ENCODE peak calls at places on chromosome 21, in seven cellular contexts. D is heart left ventricle; L is right atrium auricular region; G is psoas muscle; V is CD8-positive, alpha-beta memory T cell; T is left lung; U is HCT116. F is an unnamed sample. For H3K4me1, the result is how much of the 10 kb centered on the place peaks cover.

GRCh38 chr21:31416465-31416864 is 72.4 kb upstream of the TIAM1 start:
- DNase-seq in G (no peak), V (no peak), D (no peak), L (no peak), T (no peak), U (no peak), F (no peak)

GRCh38 chr21:36699026-36699545 is at the start of gene SIM2:
- DNase-seq in U (peak), V (no peak), L (no peak), D (no peak), G (no peak), T (peak), F (peak)

GRCh38 chr21:36422279-36423098 is 37.3 kb downstream of the CHAF1B start:
- DNase-seq in V (no peak), U (peak), T (no peak), L (peak), D (no peak), G (peak), F (no peak)

GRCh38 chr21:31326478-31327247 is 17.4 kb downstream of the TIAM1 start:
- DNase-seq in D (no peak), G (no peak), T (no peak), L (no peak), U (no peak), V (no peak), F (no peak)

GRCh38 chr21:25421327-25422028 is 185.8 kb downstream of the MRPL39 start:
- DNase-seq in V (peak), L (no peak), U (no peak), T (no peak), D (no peak), G (no peak), F (no peak)

GRCh38 chr21:42285569-42286245 is 29.5 kb downstream of the TFF3 start:
- DNase-seq in D (no peak), L (no peak), U (no peak), V (no peak), G (no peak), T (no peak), F (no peak)

GRCh38 chr21:36471254-36471723 is 8.6 kb downstream of the CLDN14 start:
- DNase-seq in G (no peak), D (no peak), T (no peak), U (no peak), V (no peak), L (no peak), F (no peak)

GRCh38 chr21:36200089-36200561 is 43.5 kb downstream of the DOP1B start:
- DNase-seq in U (no peak), L (no peak), D (no peak), T (peak), G (peak), V (no peak), F (peak)

GRCh38 chr21:23639726-23640125 is 1967.6 kb downstream of the MRPL39 start:
- DNase-seq in L (no peak), D (no peak), U (no peak), T (no peak), V (no peak), G (no peak), F (no peak)

GRCh38 chr21:42983102-42983501 is 8.7 kb downstream of the PKNOX1 start:
- DNase-seq in V (no peak), U (no peak), L (no peak), T (no peak), D (no peak), G (no peak), F (no peak)

GRCh38 chr21:37367301-37367757 is 756 bp downstream of the DYRK1A start:
- DNase-seq in U (no peak), V (no peak), L (no peak), D (peak), G (peak), T (peak), F (no peak)

GRCh38 chr21:16533692-16534407 is 804.1 kb downstream of the USP25 start:
- DNase-seq in U (no peak), T (no peak), D (no peak), G (no peak), L (no peak), V (no peak), F (peak)

GRCh38 chr21:37937668-37938067 is 21.4 kb upstream of the KCNJ6 start:
- DNase-seq in V (no peak), G (no peak), U (no peak), L (no peak), T (no peak), D (no peak), F (no peak)

GRCh38 chr21:42199488-42200463 is 19.2 kb upstream of the ABCG1 start:
- DNase-seq in G (no peak), V (peak), L (no peak), U (no peak), T (no peak), D (no peak), F (no peak)

GRCh38 chr21:16082038-16082816 is 352.4 kb downstream of the USP25 start:
- DNase-seq in G (no peak), D (no peak), T (no peak), U (no peak), L (no peak), V (no peak), F (no peak)

GRCh38 chr21:30502041-30502440 is at the start of gene KRTAP19-5:
- DNase-seq in G (no peak), U (no peak), T (no peak), D (no peak), V (no peak), L (no peak), F (no peak)

GRCh38 chr21:28090546-28090945 is 902.1 kb downstream of the LTN1 start:
- DNase-seq in U (no peak), L (no peak), T (no peak), G (no peak), D (no peak), V (no peak), F (no peak)

GRCh38 chr21:26653431-26653830 is 80.3 kb upstream of the CYYR1 start:
- DNase-seq in D (no peak), T (no peak), U (no peak), G (no peak), V (no peak), L (no peak), F (no peak)

GRCh38 chr21:28212056-28212455 is 780.6 kb downstream of the LTN1 start:
- DNase-seq in V (no peak), T (no peak), U (no peak), L (no peak), G (no peak), D (no peak), F (peak)

GRCh38 chr21:25750085-25750484 is 15.3 kb downstream of the GABPA start:
- DNase-seq in T (no peak), G (no peak), L (no peak), D (no peak), V (no peak), U (no peak), F (no peak)

GRCh38 chr21:15050588-15051377 is 14.0 kb downstream of the NRIP1 start:
- DNase-seq in D (no peak), T (no peak), U (no peak), L (no peak), V (no peak), G (no peak), F (no peak)

GRCh38 chr21:14056771-14057191 is 154.0 kb downstream of the LIPI start:
- DNase-seq in D (peak), T (peak), L (no peak), U (no peak), G (peak), V (no peak), F (no peak)

GRCh38 chr21:42568834-42569731 is 55.4 kb downstream of the SLC37A1 start:
- DNase-seq in L (no peak), V (peak), G (peak), T (peak), D (peak), U (no peak), F (no peak)

GRCh38 chr21:28579986-28580550 is 412.6 kb downstream of the LTN1 start:
- DNase-seq in V (no peak), D (no peak), T (no peak), G (no peak), U (no peak), L (no peak), F (no peak)

GRCh38 chr21:15706686-15707085 is 23.1 kb upstream of the USP25 start:
- DNase-seq in L (no peak), D (no peak), G (no peak), V (no peak), T (no peak), U (peak), F (no peak)

GRCh38 chr21:31181089-31181757 is 142.9 kb upstream of the KRTAP19-8 start:
- DNase-seq in V (no peak), U (no peak), L (no peak), G (no peak), T (no peak), D (no peak), F (no peak)

GRCh38 chr21:42347601-42348327 is 3.0 kb downstream of the TFF2 start:
- DNase-seq in G (no peak), D (no peak), U (no peak), V (no peak), L (no peak), T (no peak), F (no peak)

GRCh38 chr21:43312751-43313169 is 114.2 kb downstream of the SIK1 start:
- DNase-seq in D (peak), V (no peak), U (no peak), G (no peak), L (no peak), T (peak), F (no peak)

GRCh38 chr21:25487046-25487594 is 120.2 kb downstream of the MRPL39 start:
- DNase-seq in D (no peak), V (no peak), T (no peak), G (no peak), U (no peak), L (no peak), F (no peak)

GRCh38 chr21:29504751-29505321 is 206.1 kb downstream of the BACH1 start:
- DNase-seq in V (no peak), G (no peak), L (no peak), D (no peak), T (no peak), U (no peak), F (no peak)

GRCh38 chr21:17784604-17785402 is 34.4 kb downstream of the C21orf91 start:
- DNase-seq in U (no peak), L (no peak), V (no peak), D (no peak), T (no peak), G (no peak), F (no peak)

GRCh38 chr21:37446552-37446951 is 80.0 kb downstream of the DYRK1A start:
- DNase-seq in D (no peak), L (no peak), U (no peak), V (no peak), T (no peak), G (no peak), F (no peak)

GRCh38 chr21:44931501-44932365 is 8.1 kb upstream of the SLX9 start:
- DNase-seq in T (peak), D (peak), U (no peak), L (no peak), G (peak), V (no peak), F (no peak)
- H3K4me3 ChIP-seq in T (peak), D (peak), U (no peak), L (peak), G (peak), V (peak), F (peak)

DNA sequence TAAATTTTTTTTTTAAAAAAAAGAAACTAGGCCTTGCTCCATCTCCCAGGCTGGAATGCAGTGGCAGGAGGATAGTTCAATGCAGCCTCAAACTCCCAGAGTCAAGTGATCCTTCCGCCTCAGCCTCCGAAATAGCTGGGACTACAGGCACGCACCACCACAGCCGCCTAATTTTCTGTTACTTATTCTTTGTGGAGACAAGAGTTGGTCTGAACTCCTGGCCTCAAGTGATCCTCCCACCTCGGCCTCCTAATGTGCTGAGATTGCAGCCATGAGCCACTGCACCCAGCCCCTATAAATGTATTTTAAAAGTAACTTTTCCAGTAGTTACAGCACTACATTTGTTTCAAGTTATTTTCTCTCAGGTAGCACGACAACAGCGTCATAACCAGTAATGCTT is 2.3 kb downstream of the BRWD1 start:
- DNase-seq in D (no peak), L (no peak), G (no peak), V (no peak), U (no peak), T (no peak), F (no peak)
- H3K4me1 ChIP-seq in D (under half), L (under half), G (under half), V (under half), U (under half), T (under half), F (under half)

GRCh38 chr21:33069994-33070811 is at the start of gene OLIG1:
- DNase-seq in U (no peak), L (no peak), D (peak), T (peak), V (no peak), G (peak), F (no peak)

GRCh38 chr21:33069645-33069993 is 322 bp upstream of the OLIG1 start:
- DNase-seq in V (no peak), L (no peak), U (no peak), G (no peak), D (no peak), T (no peak), F (no peak)

GRCh38 chr21:33070921-33071877 is 1.3 kb downstream of the OLIG1 start:
- DNase-seq in L (no peak), U (no peak), T (peak), V (no peak), G (no peak), D (peak), F (no peak)

GRCh38 chr21:33069243-33069642 is 698 bp upstream of the OLIG1 start:
- DNase-seq in V (no peak), T (no peak), D (no peak), G (no peak), U (no peak), L (no peak), F (no peak)

GRCh38 chr21:33071878-33072306 is 2.0 kb downstream of the OLIG1 start:
- DNase-seq in L (no peak), D (no peak), V (no peak), U (no peak), T (peak), G (no peak), F (no peak)
- H3K4me3 ChIP-seq in L (peak), D (peak), V (peak), U (no peak), T (peak), G (peak), F (peak)

DNA sequence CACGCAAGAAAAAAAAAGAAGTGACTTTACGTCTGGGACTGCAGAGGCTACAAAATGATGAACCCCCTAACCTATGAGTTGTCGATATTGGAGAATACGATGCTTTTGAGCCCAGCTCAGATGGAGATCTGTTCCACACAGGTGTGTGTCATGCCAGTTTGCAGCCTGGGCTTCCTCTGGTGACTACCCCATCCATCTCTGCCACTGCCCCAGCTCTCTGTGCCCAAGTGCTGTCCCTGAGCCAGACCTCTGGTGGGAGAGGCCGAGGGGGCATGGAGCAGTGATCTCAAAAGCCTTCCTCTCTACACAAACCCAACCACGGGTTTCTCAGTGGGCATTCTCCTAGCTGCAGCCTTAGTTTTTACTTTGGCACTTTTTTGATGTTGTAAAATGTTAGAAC is 141.0 kb downstream of the CLIC6 start:
- DNase-seq in V (no peak), T (peak), U (no peak), G (no peak), L (no peak), D (no peak), F (no peak)
- H3K4me1 ChIP-seq in V (half or more), T (under half), U (half or more), G (under half), L (under half), D (under half), F (under half)

DNA sequence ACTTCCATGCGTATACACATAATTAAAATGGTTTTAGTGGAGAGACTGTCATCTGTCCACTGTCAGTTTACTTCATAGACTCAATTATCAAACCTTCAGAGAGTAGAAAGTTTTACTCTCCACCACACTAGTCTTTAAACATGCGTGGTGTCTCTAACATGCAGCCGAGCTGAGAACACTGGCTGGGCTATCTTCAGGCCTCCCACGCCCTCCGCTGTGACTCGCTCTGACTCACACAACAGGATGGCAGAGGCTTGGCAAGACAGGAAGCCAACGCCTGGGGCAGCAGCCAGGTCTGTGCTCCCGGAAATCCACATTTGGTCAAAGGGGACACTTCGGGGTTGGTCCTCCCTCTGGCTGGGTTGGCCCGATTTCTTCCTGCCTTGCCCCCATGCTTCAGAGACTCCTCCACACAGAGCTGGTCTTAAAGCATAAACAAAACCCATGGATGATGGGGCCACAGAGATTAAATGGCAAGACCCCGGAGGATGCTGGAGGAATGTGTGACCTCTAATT is 22.7 kb upstream of the IFNGR2 start:
- DNase-seq in T (peak), G (peak), U (peak), V (peak), L (peak), D (peak), F (peak)
- H3K4me3 ChIP-seq in T (no peak), G (no peak), U (no peak), V (no peak), L (peak), D (no peak), F (no peak)

GRCh38 chr21:46100020-46100419 is 2.1 kb downstream of the COL6A2 start:
- DNase-seq in V (no peak), T (no peak), L (peak), G (no peak), U (no peak), D (peak), F (no peak)

GRCh38 chr21:46099476-46099875 is 1.6 kb downstream of the COL6A2 start:
- DNase-seq in U (no peak), V (peak), L (peak), T (peak), D (peak), G (peak), F (peak)

GRCh38 chr21:46096997-46097825 is 701 bp upstream of the COL6A2 start:
- DNase-seq in T (peak), L (peak), G (peak), D (peak), U (no peak), V (peak), F (no peak)

GRCh38 chr21:46097826-46098286 is at the start of gene COL6A2:
- DNase-seq in U (no peak), V (peak), D (peak), T (peak), L (peak), G (peak), F (no peak)

GRCh38 chr21:46098303-46099141 is 610 bp downstream of the COL6A2 start:
- DNase-seq in V (peak), L (peak), D (peak), T (peak), G (peak), U (no peak), F (peak)
- H3K4me1 ChIP-seq in V (under half), L (under half), D (under half), T (under half), G (under half), U (under half), F (under half)

DNA sequence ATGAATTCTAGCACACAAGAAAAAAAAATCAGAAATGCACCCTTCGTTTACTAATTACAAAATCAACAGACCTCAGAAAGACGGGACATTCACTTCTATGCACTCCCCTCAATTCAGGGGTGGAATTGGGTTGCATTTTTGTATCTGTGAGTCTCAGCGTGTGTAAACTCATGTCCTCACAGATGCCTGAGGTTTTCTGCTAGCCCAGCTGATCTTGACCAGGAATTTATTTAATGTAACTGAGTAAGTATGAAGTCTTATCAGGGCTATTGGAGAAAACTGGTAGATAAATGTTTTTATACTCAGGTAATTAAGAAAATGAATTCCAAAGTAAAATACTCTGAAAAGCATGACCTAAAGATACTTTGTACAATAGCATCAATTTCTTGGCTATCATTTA is 167.7 kb downstream of the RUNX1 start:
- DNase-seq in G (no peak), D (no peak), V (no peak), U (no peak), L (no peak), T (no peak), F (no peak)
- H3K4me3 ChIP-seq in G (no peak), D (no peak), V (no peak), U (no peak), L (no peak), T (peak), F (no peak)

DNA sequence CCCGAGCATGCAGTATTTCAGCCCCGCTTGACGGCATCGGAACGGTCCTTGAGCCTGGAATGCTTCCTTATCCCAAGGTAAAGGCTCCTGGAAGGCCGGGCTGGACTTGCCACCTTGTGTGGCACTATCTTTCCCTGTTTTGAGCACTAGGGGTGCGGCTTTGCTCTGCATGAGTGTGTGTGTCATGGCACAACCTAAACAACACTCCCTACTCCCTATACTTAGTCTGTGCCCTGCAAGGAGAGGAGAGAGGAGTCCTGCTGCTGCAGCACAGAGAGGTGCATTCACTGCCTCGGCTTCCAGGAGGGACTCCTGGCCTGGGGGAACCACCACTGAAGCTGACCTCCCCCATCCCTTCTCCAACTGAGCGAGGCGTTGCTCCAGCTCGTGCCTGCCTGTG is 60.4 kb upstream of the BACE2 start:
- DNase-seq in D (no peak), G (no peak), T (no peak), V (no peak), L (no peak), U (no peak), F (no peak)
- H3K4me1 ChIP-seq in D (under half), G (under half), T (under half), V (under half), L (under half), U (under half), F (under half)